ENCODE peak calls at places on chromosome 16, in six cellular contexts. One of them, this sample, is unnamed.

GRCh38 chr16:67248401-67249177 is at the start of gene SLC9A5:
- DNase-seq in choroid plexus epithelial cell: no peak
- DNase-seq in GM12878: no peak
- DNase-seq in fibroblast of villous mesenchyme: no peak
- DNase-seq in mammary epithelial cell: no peak
- DNase-seq in AG10803: no peak
- DNase-seq in this sample: no peak

GRCh38 chr16:31008154-31008950 is 2.1 kb downstream of the STX1B start:
- DNase-seq in choroid plexus epithelial cell: peak; percentile 62
- DNase-seq in GM12878: no peak
- DNase-seq in fibroblast of villous mesenchyme: no peak
- DNase-seq in mammary epithelial cell: peak; percentile 60
- DNase-seq in AG10803: peak; percentile 49
- DNase-seq in this sample: no peak

GRCh38 chr16:86100205-86101134 is 201.5 kb downstream of the IRF8 start:
- DNase-seq in choroid plexus epithelial cell: no peak
- DNase-seq in GM12878: no peak
- DNase-seq in fibroblast of villous mesenchyme: peak; percentile 77
- DNase-seq in mammary epithelial cell: no peak
- DNase-seq in AG10803: no peak
- DNase-seq in this sample: no peak

GRCh38 chr16:22004321-22004720 is 3.4 kb upstream of the PDZD9 start:
- DNase-seq in choroid plexus epithelial cell: no peak
- DNase-seq in GM12878: no peak
- DNase-seq in fibroblast of villous mesenchyme: no peak
- DNase-seq in mammary epithelial cell: no peak
- DNase-seq in AG10803: no peak
- DNase-seq in this sample: no peak

GRCh38 chr16:84482001-84482891 is 22.2 kb downstream of the MEAK7 start:
- DNase-seq in choroid plexus epithelial cell: no peak
- DNase-seq in GM12878: no peak
- DNase-seq in fibroblast of villous mesenchyme: no peak
- DNase-seq in mammary epithelial cell: peak; percentile 51
- DNase-seq in AG10803: no peak
- DNase-seq in this sample: no peak

GRCh38 chr16:56233795-56234566 is 42.7 kb downstream of the GNAO1 start:
- DNase-seq in choroid plexus epithelial cell: no peak
- DNase-seq in GM12878: no peak
- DNase-seq in fibroblast of villous mesenchyme: no peak
- DNase-seq in mammary epithelial cell: no peak
- DNase-seq in AG10803: no peak
- DNase-seq in this sample: no peak

GRCh38 chr16:10787304-10787703 is 31.3 kb downstream of the TVP23A start:
- DNase-seq in choroid plexus epithelial cell: no peak
- DNase-seq in GM12878: no peak
- DNase-seq in fibroblast of villous mesenchyme: no peak
- DNase-seq in mammary epithelial cell: no peak
- DNase-seq in AG10803: no peak
- DNase-seq in this sample: no peak

GRCh38 chr16:22397459-22397858 is 23.0 kb upstream of the CDR2 start:
- DNase-seq in choroid plexus epithelial cell: peak; percentile 99
- DNase-seq in GM12878: no peak
- DNase-seq in fibroblast of villous mesenchyme: peak; percentile 98
- DNase-seq in mammary epithelial cell: peak; percentile 82
- DNase-seq in AG10803: peak; percentile 99
- DNase-seq in this sample: peak; percentile 97

GRCh38 chr16:8848939-8849391 is 19.8 kb downstream of the CARHSP1 start:
- DNase-seq in choroid plexus epithelial cell: peak; percentile 65
- DNase-seq in GM12878: no peak
- DNase-seq in fibroblast of villous mesenchyme: peak; percentile 87
- DNase-seq in mammary epithelial cell: peak; percentile 64
- DNase-seq in AG10803: peak; percentile 76
- DNase-seq in this sample: no peak

GRCh38 chr16:23216658-23217246 is 34.2 kb downstream of the SCNN1G start:
- DNase-seq in choroid plexus epithelial cell: no peak
- DNase-seq in GM12878: no peak
- DNase-seq in fibroblast of villous mesenchyme: no peak
- DNase-seq in mammary epithelial cell: no peak
- DNase-seq in AG10803: no peak
- DNase-seq in this sample: no peak

GRCh38 chr16:3054965-3055733 is 8.8 kb downstream of the MMP25 start:
- DNase-seq in choroid plexus epithelial cell: no peak
- DNase-seq in GM12878: no peak
- DNase-seq in fibroblast of villous mesenchyme: no peak
- DNase-seq in mammary epithelial cell: no peak
- DNase-seq in AG10803: no peak
- DNase-seq in this sample: no peak
- H3K4me3 ChIP-seq in choroid plexus epithelial cell: no peak overlapping the region
- H3K4me3 ChIP-seq in GM12878: no peak overlapping the region
- H3K4me3 ChIP-seq in fibroblast of villous mesenchyme: no peak overlapping the region
- H3K4me3 ChIP-seq in mammary epithelial cell: no peak overlapping the region
- H3K4me3 ChIP-seq in AG10803: no peak overlapping the region
- H3K4me3 ChIP-seq in this sample: no peak overlapping the region

DNA sequence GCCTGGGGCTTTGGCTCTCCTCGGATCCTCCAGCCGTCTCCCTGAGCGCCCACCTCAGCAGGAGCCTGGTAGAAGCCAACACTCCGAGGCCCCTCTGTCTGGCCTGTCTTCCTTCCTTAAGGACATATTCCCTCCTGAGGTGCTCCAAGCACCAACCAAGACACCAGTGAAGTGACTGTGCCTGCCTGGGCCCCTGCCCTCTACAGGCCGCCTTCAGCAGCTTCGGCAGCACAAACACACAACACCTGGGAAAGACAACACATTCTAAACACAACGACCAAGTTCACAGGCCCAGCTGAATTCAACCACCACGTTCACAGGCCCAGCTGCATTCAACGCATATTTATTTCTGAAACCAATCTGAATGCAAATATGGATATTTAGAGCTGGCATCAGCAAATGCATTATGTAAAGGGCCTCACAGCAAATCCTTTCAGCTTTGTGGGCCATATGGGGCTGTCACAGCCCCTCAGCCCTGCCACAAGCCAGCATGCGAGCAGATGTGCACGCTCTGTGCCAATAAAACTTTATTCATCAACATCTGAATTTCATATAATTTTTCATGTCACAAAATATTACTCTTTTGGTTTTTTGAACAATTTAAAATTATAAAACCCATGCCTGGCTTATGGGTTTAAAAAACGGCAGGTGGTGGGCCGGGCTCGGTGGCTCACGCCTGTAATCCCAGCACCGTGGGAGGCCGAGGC is 12.2 kb downstream of the GALNS start:
- DNase-seq in choroid plexus epithelial cell: no peak
- DNase-seq in GM12878: no peak
- DNase-seq in fibroblast of villous mesenchyme: no peak
- DNase-seq in mammary epithelial cell: no peak
- DNase-seq in AG10803: no peak
- DNase-seq in this sample: no peak
- TF ChIP-seq CTCF in choroid plexus epithelial cell: peak; percentile 38
- TF ChIP-seq CTCF in GM12878: peak; percentile 16
- TF ChIP-seq CTCF in fibroblast of villous mesenchyme: no peak
- TF ChIP-seq CTCF in mammary epithelial cell: no peak
- TF ChIP-seq CTCF in AG10803: no peak
- TF ChIP-seq CTCF in this sample: no peak

GRCh38 chr16:72172105-72173034 is at the start of gene PMFBP1:
- DNase-seq in choroid plexus epithelial cell: peak; percentile 91
- DNase-seq in GM12878: peak; percentile 88
- DNase-seq in fibroblast of villous mesenchyme: peak; percentile 52
- DNase-seq in mammary epithelial cell: peak; percentile 76
- DNase-seq in AG10803: peak; percentile 66
- DNase-seq in this sample: peak; percentile 87
- H3K4me3 ChIP-seq in choroid plexus epithelial cell: no peak within 1 kb of the TSS
- H3K4me3 ChIP-seq in GM12878: no peak within 1 kb of the TSS
- H3K4me3 ChIP-seq in fibroblast of villous mesenchyme: no peak within 1 kb of the TSS
- H3K4me3 ChIP-seq in mammary epithelial cell: no peak within 1 kb of the TSS
- H3K4me3 ChIP-seq in AG10803: no peak within 1 kb of the TSS
- H3K4me3 ChIP-seq in this sample: no peak within 1 kb of the TSS

DNA sequence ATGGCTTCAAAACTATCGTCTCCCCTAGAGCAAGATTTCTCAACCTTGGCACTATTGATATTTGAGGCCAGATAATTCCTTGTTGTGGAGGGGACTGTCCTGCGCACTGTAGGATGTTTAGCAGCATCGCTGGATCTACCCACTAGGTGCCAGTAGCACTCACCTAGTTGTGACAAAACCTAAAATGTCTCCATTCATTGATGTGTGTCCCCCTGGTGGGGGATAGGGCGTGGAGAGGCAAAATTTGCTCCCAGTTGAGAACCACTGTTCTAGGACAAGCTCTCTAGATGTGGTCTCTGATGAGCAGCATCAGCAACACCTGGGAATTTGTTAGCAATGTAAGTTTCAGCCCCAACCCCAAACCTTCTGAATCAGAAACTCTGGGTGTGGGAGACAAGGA is 259.0 kb downstream of the XYLT1 start:
- DNase-seq in choroid plexus epithelial cell: no peak
- DNase-seq in GM12878: no peak
- DNase-seq in fibroblast of villous mesenchyme: no peak
- DNase-seq in mammary epithelial cell: no peak
- DNase-seq in AG10803: no peak
- DNase-seq in this sample: no peak
- TF ChIP-seq CTCF in choroid plexus epithelial cell: no peak
- TF ChIP-seq CTCF in GM12878: peak; percentile 62
- TF ChIP-seq CTCF in fibroblast of villous mesenchyme: peak; percentile 23
- TF ChIP-seq CTCF in mammary epithelial cell: peak; percentile 33
- TF ChIP-seq CTCF in AG10803: peak; percentile 30
- TF ChIP-seq CTCF in this sample: peak; percentile 13

DNA sequence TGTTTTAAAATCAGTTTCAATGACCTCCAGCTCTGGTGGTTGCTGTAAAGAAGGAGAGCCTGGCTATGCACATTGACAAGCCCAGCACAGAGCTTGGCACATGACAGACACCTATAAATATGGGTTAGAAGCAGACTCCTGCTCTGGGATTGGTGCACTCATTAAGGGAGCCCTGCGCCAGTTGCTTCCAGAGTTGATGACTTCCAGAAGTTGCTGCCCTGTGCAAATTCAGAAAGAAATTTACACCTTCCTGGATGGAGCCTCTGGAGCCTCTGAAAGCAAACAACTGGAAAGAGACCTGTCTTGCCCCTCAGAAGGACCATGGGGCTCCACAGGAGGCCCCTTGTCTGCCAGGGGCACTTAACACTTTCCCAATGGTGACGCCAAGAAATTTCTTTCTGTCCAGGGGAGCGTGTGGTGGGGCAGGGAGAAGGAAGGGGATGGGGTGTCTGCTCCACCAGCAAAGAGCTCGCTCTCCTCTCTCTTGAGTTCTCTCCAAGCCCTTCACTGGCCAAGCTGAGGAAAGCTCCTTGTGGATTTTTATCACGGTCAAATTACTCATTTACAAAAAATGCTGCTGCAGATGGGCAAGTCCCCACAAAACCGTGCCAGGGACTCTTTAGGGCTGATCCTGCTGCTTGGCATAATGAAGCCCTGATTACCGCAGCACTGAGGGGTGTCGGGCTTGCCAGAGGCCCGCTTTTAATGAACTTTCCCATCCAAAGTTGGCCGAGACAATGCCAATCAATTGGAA is 583.8 kb upstream of the CDH5 start:
- DNase-seq in choroid plexus epithelial cell: peak; percentile 61
- DNase-seq in GM12878: no peak
- DNase-seq in fibroblast of villous mesenchyme: peak; percentile 48
- DNase-seq in mammary epithelial cell: peak; percentile 68
- DNase-seq in AG10803: peak; percentile 93
- DNase-seq in this sample: peak; percentile 28
- H3K4me3 ChIP-seq in choroid plexus epithelial cell: no peak overlapping the region
- H3K4me3 ChIP-seq in GM12878: no peak overlapping the region
- H3K4me3 ChIP-seq in fibroblast of villous mesenchyme: no peak overlapping the region
- H3K4me3 ChIP-seq in mammary epithelial cell: no peak overlapping the region
- H3K4me3 ChIP-seq in AG10803: peak overlapping the region; percentile 8
- H3K4me3 ChIP-seq in this sample: no peak overlapping the region

GRCh38 chr16:2090819-2091721 is 43.3 kb downstream of the TSC2 start:
- DNase-seq in choroid plexus epithelial cell: peak; percentile 73
- DNase-seq in GM12878: no peak
- DNase-seq in fibroblast of villous mesenchyme: peak; percentile 22
- DNase-seq in mammary epithelial cell: no peak
- DNase-seq in AG10803: no peak
- DNase-seq in this sample: peak; percentile 51

GRCh38 chr16:2090481-2090797 is 42.7 kb downstream of the TSC2 start:
- DNase-seq in choroid plexus epithelial cell: no peak
- DNase-seq in GM12878: no peak
- DNase-seq in fibroblast of villous mesenchyme: no peak
- DNase-seq in mammary epithelial cell: no peak
- DNase-seq in AG10803: no peak
- DNase-seq in this sample: no peak

GRCh38 chr16:2088759-2089358 is 41.1 kb downstream of the TSC2 start:
- DNase-seq in choroid plexus epithelial cell: no peak
- DNase-seq in GM12878: no peak
- DNase-seq in fibroblast of villous mesenchyme: no peak
- DNase-seq in mammary epithelial cell: peak; percentile 47
- DNase-seq in AG10803: no peak
- DNase-seq in this sample: no peak

GRCh38 chr16:2088192-2088631 is 40.4 kb downstream of the TSC2 start:
- DNase-seq in choroid plexus epithelial cell: no peak
- DNase-seq in GM12878: no peak
- DNase-seq in fibroblast of villous mesenchyme: no peak
- DNase-seq in mammary epithelial cell: no peak
- DNase-seq in AG10803: no peak
- DNase-seq in this sample: no peak

GRCh38 chr16:2089676-2090480 is 42.1 kb downstream of the TSC2 start:
- DNase-seq in choroid plexus epithelial cell: no peak
- DNase-seq in GM12878: no peak
- DNase-seq in fibroblast of villous mesenchyme: no peak
- DNase-seq in mammary epithelial cell: no peak
- DNase-seq in AG10803: no peak
- DNase-seq in this sample: no peak
- TF ChIP-seq CTCF in choroid plexus epithelial cell: no peak
- TF ChIP-seq CTCF in GM12878: no peak
- TF ChIP-seq CTCF in fibroblast of villous mesenchyme: no peak
- TF ChIP-seq CTCF in mammary epithelial cell: no peak
- TF ChIP-seq CTCF in AG10803: no peak
- TF ChIP-seq CTCF in this sample: no peak

DNA sequence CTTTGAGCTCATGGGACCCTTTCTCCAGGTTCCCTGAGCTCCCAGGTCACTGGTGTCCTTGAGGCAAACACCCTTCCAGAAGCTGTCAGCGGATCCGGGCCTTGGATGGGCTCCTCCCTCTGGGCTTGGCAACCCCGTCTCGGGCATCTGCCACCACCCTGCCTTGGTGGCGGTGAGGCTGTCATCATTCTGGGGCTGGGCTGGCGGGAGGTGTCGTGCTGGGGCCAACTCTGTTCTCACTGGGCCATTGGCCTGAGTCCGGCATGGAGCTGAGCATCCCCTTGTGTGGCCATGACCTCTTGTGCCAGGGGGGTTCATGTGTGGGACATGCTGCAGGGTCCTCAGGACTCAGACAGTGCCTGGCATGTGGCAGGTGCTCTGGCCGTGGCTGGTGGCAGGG is 197.6 kb downstream of the LAT start:
- DNase-seq in choroid plexus epithelial cell: no peak
- DNase-seq in GM12878: no peak
- DNase-seq in fibroblast of villous mesenchyme: no peak
- DNase-seq in mammary epithelial cell: no peak
- DNase-seq in AG10803: no peak
- DNase-seq in this sample: no peak
- H3K4me3 ChIP-seq in choroid plexus epithelial cell: no peak overlapping the region
- H3K4me3 ChIP-seq in GM12878: no peak overlapping the region
- H3K4me3 ChIP-seq in fibroblast of villous mesenchyme: no peak overlapping the region
- H3K4me3 ChIP-seq in mammary epithelial cell: no peak overlapping the region
- H3K4me3 ChIP-seq in AG10803: no peak overlapping the region
- H3K4me3 ChIP-seq in this sample: no peak overlapping the region